ENCODE peak calls at places on chromosomes 6 and 20, in five cellular contexts. F is mammary epithelial cell, S is uterus, O is cardiac muscle cell, B is spleen. T is an unnamed sample. For H3K4me1, the result is how much of the 10 kb centered on the place peaks cover.

GRCh38 chr20:57498425-57499400 is 26.2 kb downstream of the CTCFL start:
- DNase-seq in F (no peak), S (no peak), O (peak), B (no peak), T (no peak)

GRCh38 chr6:8462169-8462568 is 26.8 kb upstream of the SLC35B3 start:
- DNase-seq in F (no peak), S (no peak), O (no peak), B (no peak), T (no peak)

GRCh38 chr6:27145731-27146455 is 101.6 kb upstream of the PRSS16 start:
- DNase-seq in F (peak), S (peak), O (peak), B (peak), T (peak)

GRCh38 chr20:6026051-6026450 is 27.8 kb downstream of the LRRN4 start:
- DNase-seq in F (peak), S (no peak), O (no peak), B (no peak), T (no peak)

GRCh38 chr6:163872335-163872734 is 457.8 kb downstream of the QKI start:
- DNase-seq in F (no peak), S (no peak), O (no peak), B (no peak), T (no peak)

GRCh38 chr6:38957426-38957825 is 91.2 kb upstream of the GLP1R start:
- DNase-seq in F (peak), S (no peak), O (no peak), B (no peak), T (no peak)

GRCh38 chr20:15099130-15099529 is 761.7 kb upstream of the FLRT3 start:
- DNase-seq in F (no peak), S (no peak), O (no peak), B (no peak), T (no peak)

GRCh38 chr20:47529840-47530239 is 28.2 kb downstream of the NCOA3 start:
- DNase-seq in F (no peak), S (no peak), O (no peak), B (no peak), T (no peak)

GRCh38 chr6:75348882-75349261 is 64.3 kb upstream of the TMEM30A start:
- DNase-seq in F (no peak), S (no peak), O (no peak), B (no peak), T (no peak)

GRCh38 chr6:98839788-98840361 is 5.5 kb downstream of the POU3F2 start:
- DNase-seq in F (no peak), S (no peak), O (peak), B (no peak), T (no peak)

GRCh38 chr6:159062965-159063364 is 18.2 kb upstream of the TAGAP start:
- DNase-seq in F (no peak), S (no peak), O (no peak), B (no peak), T (no peak)

GRCh38 chr20:61974357-61974665 is 91.4 kb downstream of the TAF4 start:
- DNase-seq in F (no peak), S (no peak), O (no peak), B (no peak), T (no peak)

GRCh38 chr6:37531026-37531425 is 31.3 kb upstream of the CCDC167 start:
- DNase-seq in F (no peak), S (no peak), O (no peak), B (no peak), T (no peak)

GRCh38 chr6:106156413-106156812 is 70.3 kb downstream of the PRDM1 start:
- DNase-seq in F (no peak), S (no peak), O (no peak), B (no peak), T (no peak)

GRCh38 chr20:32597714-32598113 is 12.6 kb upstream of the NOL4L start:
- DNase-seq in F (no peak), S (no peak), O (no peak), B (no peak), T (no peak)

GRCh38 chr6:85580878-85581267 is 12.8 kb downstream of the SNX14 start:
- DNase-seq in F (peak), S (no peak), O (no peak), B (no peak), T (no peak)

GRCh38 chr6:106908386-106908840 is 66.1 kb downstream of the CD24 start:
- DNase-seq in F (peak), S (no peak), O (no peak), B (no peak), T (no peak)

GRCh38 chr6:133262804-133263203 is 21.6 kb downstream of the EYA4 start:
- DNase-seq in F (no peak), S (no peak), O (no peak), B (no peak), T (no peak)

GRCh38 chr6:128807577-128807976 is 75.4 kb upstream of the LAMA2 start:
- DNase-seq in F (peak), S (no peak), O (peak), B (no peak), T (no peak)

GRCh38 chr20:62010551-62011402 is 54.9 kb downstream of the TAF4 start:
- DNase-seq in F (peak), S (peak), O (peak), B (no peak), T (no peak)

GRCh38 chr20:54043044-54043967 is 27.1 kb downstream of the BCAS1 start:
- DNase-seq in F (peak), S (no peak), O (no peak), B (no peak), T (no peak)

GRCh38 chr6:3748208-3748701 is 3.3 kb downstream of the PXDC1 start:
- DNase-seq in F (peak), S (peak), O (peak), B (no peak), T (no peak)

GRCh38 chr20:17662333-17663039 is 19.6 kb downstream of the RRBP1 start:
- DNase-seq in F (no peak), S (peak), O (no peak), B (peak), T (no peak)

GRCh38 chr6:26043389-26044139 is 43.7 kb upstream of the HFE start:
- DNase-seq in F (peak), S (peak), O (no peak), B (peak), T (peak)

GRCh38 chr20:19749537-19749936 is 8.5 kb upstream of the RIN2 start:
- DNase-seq in F (no peak), S (no peak), O (no peak), B (no peak), T (no peak)

GRCh38 chr6:35359744-35360348 is 17.5 kb downstream of the PPARD start:
- DNase-seq in F (no peak), S (no peak), O (peak), B (no peak), T (no peak)

GRCh38 chr6:1561355-1561754 is 48.4 kb upstream of the FOXC1 start:
- DNase-seq in F (no peak), S (no peak), O (no peak), B (no peak), T (no peak)

GRCh38 chr6:90097357-90097756 is 199.3 kb downstream of the BACH2 start:
- DNase-seq in F (no peak), S (no peak), O (no peak), B (no peak), T (no peak)

GRCh38 chr20:33686008-33686983 is at the start of gene E2F1:
- DNase-seq in F (peak), S (peak), O (peak), B (peak), T (peak)

GRCh38 chr6:113903666-113904330 is 46.7 kb downstream of the MARCKS start:
- DNase-seq in F (no peak), S (peak), O (no peak), B (peak), T (no peak)

GRCh38 chr6:139777202-139777970 is 402.9 kb upstream of the CITED2 start:
- DNase-seq in F (no peak), S (no peak), O (peak), B (no peak), T (no peak)

GRCh38 chr6:85677243-85677956 is 34.7 kb upstream of the SYNCRIP start:
- DNase-seq in F (no peak), S (no peak), O (no peak), B (no peak), T (no peak)

GRCh38 chr20:47929368-47930115 is 144.3 kb upstream of the SULF2 start:
- DNase-seq in F (peak), S (no peak), O (peak), B (no peak), T (no peak)

GRCh38 chr6:146301760-146302159 is 241.9 kb upstream of the RAB32 start:
- DNase-seq in F (no peak), S (no peak), O (no peak), B (no peak), T (no peak)

GRCh38 chr6:146297815-146298214 is 245.8 kb upstream of the RAB32 start:
- DNase-seq in F (peak), S (no peak), O (no peak), B (no peak), T (no peak)

GRCh38 chr6:146305098-146305497 is 238.5 kb upstream of the RAB32 start:
- DNase-seq in F (no peak), S (no peak), O (no peak), B (no peak), T (no peak)

GRCh38 chr6:146295695-146296094 is 247.9 kb upstream of the RAB32 start:
- DNase-seq in F (no peak), S (no peak), O (no peak), B (no peak), T (no peak)

DNA sequence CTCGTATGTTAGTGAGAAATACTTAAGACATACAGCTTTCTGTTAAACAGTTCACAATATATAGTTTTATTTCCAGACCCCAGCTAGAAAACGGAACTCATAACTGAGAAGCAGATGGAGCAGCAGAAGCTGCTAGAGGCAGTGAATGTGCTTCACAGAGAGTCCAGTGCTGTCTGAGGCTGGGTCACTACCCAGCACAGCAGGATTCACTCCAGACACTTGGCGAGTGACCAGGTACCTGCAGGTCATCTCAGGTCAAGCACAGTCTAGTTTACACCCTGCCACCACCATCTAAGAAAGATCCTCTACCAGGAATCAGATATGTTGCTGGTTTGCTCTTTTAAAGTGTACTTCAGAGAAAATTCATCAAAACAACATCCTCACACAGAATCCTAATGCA is 243.1 kb upstream of the RAB32 start:
- DNase-seq in F (no peak), S (no peak), O (peak), B (no peak), T (no peak)
- H3K4me1 ChIP-seq in F (under half), S (under half), O (under half), B (under half), T (under half)

GRCh38 chr20:23152308-23152892 is 66.3 kb upstream of the CD93 start:
- DNase-seq in F (no peak), S (peak), O (peak), B (no peak), T (no peak)
- H3K4me1 ChIP-seq in F (under half), S (under half), O (under half), B (half or more), T (under half)

GRCh38 chr6:56759521-56759920 is 116.8 kb upstream of the DST start:
- DNase-seq in F (no peak), S (no peak), O (no peak), B (no peak), T (no peak)
- H3K4me1 ChIP-seq in F (under half), S (under half), O (under half), B (under half), T (under half)

GRCh38 chr20:45041464-45042337 is 59.2 kb downstream of the KCNS1 start:
- DNase-seq in F (peak), S (no peak), O (no peak), B (no peak), T (no peak)
- H3K4me1 ChIP-seq in F (under half), S (under half), O (under half), B (half or more), T (under half)

DNA sequence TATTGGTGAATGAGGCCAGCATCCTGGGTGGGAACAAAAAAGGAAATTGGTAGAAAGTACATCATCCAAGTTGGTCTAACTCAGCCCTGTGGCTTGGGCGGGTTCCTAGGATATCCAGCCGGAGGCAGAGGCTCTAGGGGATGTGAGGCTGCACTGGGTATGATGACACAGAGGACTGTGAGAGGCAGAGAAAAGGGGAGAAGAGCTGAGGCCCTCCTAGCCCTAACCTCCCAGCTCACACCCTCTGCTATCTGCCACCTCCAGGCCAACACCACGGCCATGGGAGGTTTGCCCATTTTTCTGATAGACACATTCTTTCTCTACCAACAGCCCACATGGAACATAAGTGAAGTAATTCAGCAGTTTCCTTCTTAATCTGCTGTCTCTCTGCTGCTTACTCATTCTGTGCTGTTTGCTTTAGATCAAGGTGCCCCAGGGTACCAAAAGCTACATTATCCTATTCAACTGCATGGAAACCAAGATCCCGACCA is 284.4 kb downstream of the ESR1 start:
- DNase-seq in F (peak), S (no peak), O (no peak), B (no peak), T (no peak)
- H3K4me1 ChIP-seq in F (half or more), S (under half), O (under half), B (under half), T (under half)

DNA sequence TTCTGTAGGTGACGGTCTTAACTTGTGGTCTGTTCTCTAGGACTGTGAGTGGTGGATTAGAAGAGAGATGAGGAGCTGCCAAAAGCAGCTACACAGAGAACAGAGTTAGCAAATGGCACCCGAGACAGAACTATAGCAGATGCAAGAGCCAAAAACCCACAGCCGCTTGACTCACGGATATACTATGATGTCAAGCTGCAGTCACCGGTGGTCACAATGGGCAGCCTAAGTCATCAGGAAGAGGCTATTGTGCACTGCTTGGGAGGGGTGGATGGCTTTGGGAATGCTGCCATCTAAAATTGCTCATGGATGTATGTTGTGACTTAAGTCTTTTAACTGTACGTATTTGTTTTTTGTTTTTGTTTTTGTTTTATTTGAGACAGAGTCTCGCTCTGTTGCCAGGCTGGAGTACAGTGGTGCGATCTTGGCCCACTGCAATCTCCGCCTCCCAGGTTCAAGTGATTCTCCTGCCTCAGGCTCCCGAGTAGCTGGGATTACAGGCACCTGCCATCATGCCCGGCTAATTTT is at the start of gene GTSF1L:
- DNase-seq in F (no peak), S (no peak), O (no peak), B (no peak), T (no peak)
- H3K4me1 ChIP-seq in F (under half), S (under half), O (under half), B (under half), T (under half)

GRCh38 chr20:1382670-1383069 is 10.2 kb downstream of the FKBP1A start:
- DNase-seq in F (no peak), S (peak), O (no peak), B (no peak), T (no peak)
- H3K4me1 ChIP-seq in F (under half), S (under half), O (under half), B (half or more), T (half or more)

GRCh38 chr6:32665621-32666140 is 776 bp downstream of the HLA-DQB1 start:
- DNase-seq in F (no peak), S (no peak), O (no peak), B (no peak), T (no peak)
- H3K4me1 ChIP-seq in F (under half), S (under half), O (under half), B (under half), T (under half)